ENCODE peak calls at places on chromosomes 4 and X, in four cellular contexts. E is astrocyte, U is cardiac muscle cell, G is AG04450. H is an unnamed sample.

GRCh38 chr4:14667624-14668295 is 334.5 kb upstream of the CPEB2 start:
- DNase-seq in E (no peak), U (no peak), G (no peak), H (no peak)

GRCh38 chrX:8815460-8816065 is 14.4 kb upstream of the FAM9A start:
- DNase-seq in E (peak; percentile 8), U (peak; percentile 77), G (peak; percentile 2), H (no peak)

GRCh38 chr4:180675368-180675675 is 1567.9 kb upstream of the TENM3 start:
- DNase-seq in E (no peak), U (no peak), G (no peak), H (no peak)

GRCh38 chr4:4462970-4463369 is 76.1 kb downstream of the NSG1 start:
- DNase-seq in E (no peak), U (no peak), G (no peak), H (no peak)

GRCh38 chr4:13452927-13453579 is 31.1 kb downstream of the RAB28 start:
- DNase-seq in E (no peak), U (no peak), G (no peak), H (no peak)

GRCh38 chrX:100682939-100683338 is 38.9 kb downstream of the SRPX2 start:
- DNase-seq in E (no peak), U (no peak), G (no peak), H (no peak)

GRCh38 chr4:4860381-4860802 is 927 bp downstream of the MSX1 start:
- DNase-seq in E (no peak), U (no peak), G (no peak), H (no peak)

GRCh38 chr4:103895876-103896465 is 176.2 kb upstream of the TACR3 start:
- DNase-seq in E (no peak), U (no peak), G (no peak), H (no peak)

GRCh38 chr4:118154643-118155042 is 120.4 kb downstream of the NDST3 start:
- DNase-seq in E (peak; percentile 69), U (no peak), G (peak; percentile 4), H (no peak)

GRCh38 chrX:47900833-47901232 is 64.1 kb downstream of the ZNF81 start:
- DNase-seq in E (no peak), U (no peak), G (no peak), H (no peak)

GRCh38 chr4:2256156-2256731 is 5.7 kb downstream of the MXD4 start:
- DNase-seq in E (no peak), U (no peak), G (no peak), H (peak; percentile 85)

GRCh38 chr4:12173496-12173895 is 744.8 kb upstream of the HS3ST1 start:
- DNase-seq in E (no peak), U (no peak), G (no peak), H (no peak)

GRCh38 chr4:87309625-87310024 is 13.1 kb downstream of the HSD17B13 start:
- DNase-seq in E (no peak), U (no peak), G (no peak), H (no peak)

GRCh38 chr4:156437666-156438065 is 484.0 kb upstream of the CTSO start:
- DNase-seq in E (no peak), U (no peak), G (no peak), H (no peak)

GRCh38 chrX:57313583-57314215 is 27.2 kb downstream of the FAAH2 start:
- DNase-seq in E (no peak), U (no peak), G (no peak), H (no peak)

DNA sequence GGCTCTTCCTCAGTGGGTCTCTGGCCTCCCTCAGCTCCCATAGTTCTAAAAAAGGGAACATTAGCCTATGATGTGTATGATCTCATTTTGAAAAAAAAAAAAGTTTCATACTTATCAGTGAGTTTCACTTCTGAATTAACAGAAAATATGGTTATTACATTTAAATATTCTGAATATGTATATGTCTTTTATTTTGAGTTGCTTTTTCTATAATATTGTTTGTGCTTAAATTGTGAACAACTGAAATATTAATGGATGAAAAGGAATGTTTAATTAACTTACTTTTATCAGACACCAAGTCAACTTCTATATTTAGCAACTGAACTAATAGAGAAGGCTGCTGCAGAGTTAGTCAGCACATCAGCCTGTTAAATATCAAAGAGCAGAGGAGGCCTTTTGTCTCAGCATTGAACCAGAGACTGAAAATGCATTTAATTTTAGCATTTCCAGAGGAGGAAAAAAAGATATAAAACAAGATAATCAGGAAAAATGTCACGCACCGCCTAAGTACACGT is 20.4 kb upstream of the FHL1 start:
- DNase-seq in E (peak; percentile 53), U (peak; percentile 9), G (no peak), H (no peak)
- H3K9me3 ChIP-seq in E (no peaks in the 10 kb centered on the region), U (no peaks in the 10 kb centered on the region), G (no peaks in the 10 kb centered on the region), H (no peaks in the 10 kb centered on the region)

GRCh38 chrX:152913354-152913753 is 15.5 kb downstream of the ZNF185 start:
- DNase-seq in E (no peak), U (no peak), G (no peak), H (no peak)
- TF ChIP-seq CTCF in E (no peak), U (no peak), G (no peak), H (no peak)

GRCh38 chrX:66017659-66018170 is 22.2 kb downstream of the VSIG4 start:
- DNase-seq in E (no peak), U (no peak), G (no peak), H (no peak)
- H3K9me3 ChIP-seq in E (no peaks in the 10 kb centered on the region), U (no peaks in the 10 kb centered on the region), G (no peaks in the 10 kb centered on the region), H (no peaks in the 10 kb centered on the region)

GRCh38 chr4:153434190-153434589 is 32.0 kb upstream of the TMEM131L start:
- DNase-seq in E (no peak), U (no peak), G (no peak), H (no peak)

GRCh38 chr4:153433753-153434105 is 32.4 kb upstream of the TMEM131L start:
- DNase-seq in E (no peak), U (no peak), G (no peak), H (no peak)

GRCh38 chr4:153428816-153429592 is 37.2 kb upstream of the TMEM131L start:
- DNase-seq in E (no peak), U (no peak), G (no peak), H (no peak)

GRCh38 chr4:153427363-153428071 is 38.6 kb upstream of the TMEM131L start:
- DNase-seq in E (peak; percentile 69), U (no peak), G (no peak), H (no peak)

GRCh38 chr4:153432971-153433752 is 33.0 kb upstream of the TMEM131L start:
- DNase-seq in E (peak; percentile 83), U (peak; percentile 19), G (no peak), H (peak; percentile 76)
- TF ChIP-seq CTCF in E (peak; percentile 26), U (peak; percentile 75), G (peak; percentile 54), H (peak; percentile 47)

DNA sequence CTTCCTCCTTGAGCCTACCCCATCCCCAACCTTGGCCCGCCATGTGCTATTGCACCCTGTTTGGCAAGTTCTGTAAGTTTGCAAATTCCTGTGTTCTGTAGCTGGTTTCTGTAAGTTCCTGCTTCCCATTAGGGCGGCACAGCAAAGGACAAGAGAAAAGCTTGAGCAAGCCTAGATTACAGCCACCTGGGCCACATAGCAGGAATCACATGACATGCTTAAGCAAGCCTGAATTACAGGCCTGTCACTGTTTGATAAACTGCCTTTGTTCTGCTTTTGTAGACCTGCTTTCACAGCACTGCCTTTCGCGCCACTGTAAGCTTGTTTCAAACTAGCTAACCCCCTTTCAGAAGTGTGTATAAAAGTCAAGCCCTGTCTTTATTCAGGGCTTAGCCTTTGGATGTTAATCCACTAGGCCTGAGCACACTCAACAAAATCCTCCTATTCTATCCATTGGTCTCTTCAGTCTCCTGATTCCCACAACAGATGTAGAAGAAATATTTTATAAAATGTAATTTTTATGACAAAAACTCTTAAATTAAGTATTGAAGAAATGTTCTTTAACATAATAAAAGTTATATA is 906.8 kb upstream of the NDST4 start:
- DNase-seq in E (no peak), U (no peak), G (no peak), H (no peak)
- H3K9me3 ChIP-seq in E (peaks cover 17% of the 10 kb centered on the region), U (no peaks in the 10 kb centered on the region), G (peaks cover 38% of the 10 kb centered on the region), H (no peaks in the 10 kb centered on the region)

GRCh38 chrX:18885317-18886004 is 98.5 kb downstream of the PHKA2 start:
- DNase-seq in E (peak; percentile 45), U (no peak), G (no peak), H (peak; percentile 72)
- TF ChIP-seq CTCF in E (no peak), U (no peak), G (no peak), H (no peak)

DNA sequence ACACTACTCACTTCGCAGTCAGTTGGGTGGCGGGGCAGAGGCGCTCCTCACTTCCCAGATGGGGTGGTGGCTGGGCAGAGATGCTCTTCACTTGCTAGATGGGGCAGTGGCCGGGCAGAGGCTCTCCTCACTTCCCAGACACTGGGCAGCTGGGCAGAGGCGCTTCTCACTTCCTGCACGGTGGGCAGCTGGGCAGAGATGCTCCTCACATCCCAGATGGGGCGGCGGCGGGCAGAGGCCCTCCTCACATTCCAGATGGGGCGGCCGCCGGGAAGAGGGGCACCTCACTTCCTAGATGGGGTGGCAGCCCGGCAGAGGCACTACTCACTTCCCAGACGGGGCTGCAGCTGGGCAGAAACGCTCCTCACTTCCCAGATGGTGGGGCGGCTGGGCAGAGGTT is 199.8 kb downstream of the RTL9 start:
- DNase-seq in E (no peak), U (no peak), G (no peak), H (no peak)
- H3K9me3 ChIP-seq in E (no peaks in the 10 kb centered on the region), U (no peaks in the 10 kb centered on the region), G (peaks cover 6% of the 10 kb centered on the region), H (peaks cover 8% of the 10 kb centered on the region)

GRCh38 chr4:182917182-182918043 is at the start of gene DCTD:
- DNase-seq in E (peak; percentile 46), U (peak; percentile 84), G (no peak), H (peak; percentile 86)
- TF ChIP-seq CTCF in E (peak; percentile 29), U (peak; percentile 48), G (peak; percentile 48), H (no peak)